ENCODE peak calls at places on chromosomes 1 and 21, in eight cellular contexts. One of them, this sample, is unnamed.

GRCh38 chr1:17891205-17892110 is 136.3 kb downstream of the ACTL8 start:
- DNase-seq in fibroblast of lung: no peak
- DNase-seq in OCI-LY7: no peak
- DNase-seq in MM.1S: no peak
- DNase-seq in K562: no peak
- DNase-seq in IMR-90: no peak
- DNase-seq in mammary epithelial cell: no peak
- DNase-seq in hepatocyte: no peak
- DNase-seq in this sample: no peak

GRCh38 chr1:100036718-100037664 is 67.2 kb downstream of the SLC35A3 start:
- DNase-seq in MM.1S: no peak
- DNase-seq in IMR-90: peak
- DNase-seq in fibroblast of lung: peak
- DNase-seq in hepatocyte: peak
- DNase-seq in OCI-LY7: peak
- DNase-seq in mammary epithelial cell: peak
- DNase-seq in K562: no peak
- DNase-seq in this sample: no peak

GRCh38 chr1:10557714-10558113 is 83.0 kb downstream of the PEX14 start:
- DNase-seq in K562: no peak
- DNase-seq in OCI-LY7: no peak
- DNase-seq in MM.1S: no peak
- DNase-seq in hepatocyte: no peak
- DNase-seq in mammary epithelial cell: no peak
- DNase-seq in IMR-90: no peak
- DNase-seq in fibroblast of lung: no peak
- DNase-seq in this sample: no peak

GRCh38 chr1:184773762-184774320 is 19.2 kb upstream of the EDEM3 start:
- DNase-seq in OCI-LY7: no peak
- DNase-seq in MM.1S: no peak
- DNase-seq in K562: no peak
- DNase-seq in fibroblast of lung: no peak
- DNase-seq in mammary epithelial cell: no peak
- DNase-seq in hepatocyte: peak
- DNase-seq in IMR-90: no peak
- DNase-seq in this sample: no peak

GRCh38 chr1:247324913-247325312 is 6.8 kb downstream of the ZNF496 start:
- DNase-seq in hepatocyte: no peak
- DNase-seq in fibroblast of lung: no peak
- DNase-seq in OCI-LY7: no peak
- DNase-seq in IMR-90: no peak
- DNase-seq in MM.1S: no peak
- DNase-seq in K562: no peak
- DNase-seq in mammary epithelial cell: no peak
- DNase-seq in this sample: no peak

GRCh38 chr21:39979321-39979720 is 112.1 kb downstream of the PCP4 start:
- DNase-seq in IMR-90: no peak
- DNase-seq in fibroblast of lung: no peak
- DNase-seq in K562: no peak
- DNase-seq in OCI-LY7: no peak
- DNase-seq in mammary epithelial cell: no peak
- DNase-seq in MM.1S: no peak
- DNase-seq in hepatocyte: no peak
- DNase-seq in this sample: no peak

GRCh38 chr1:167747988-167748387 is 26.2 kb downstream of the MPZL1 start:
- DNase-seq in IMR-90: peak
- DNase-seq in hepatocyte: no peak
- DNase-seq in mammary epithelial cell: no peak
- DNase-seq in MM.1S: no peak
- DNase-seq in K562: no peak
- DNase-seq in OCI-LY7: no peak
- DNase-seq in fibroblast of lung: peak
- DNase-seq in this sample: no peak

GRCh38 chr1:78005755-78006154 is 1.0 kb downstream of the DNAJB4 start:
- DNase-seq in IMR-90: peak
- DNase-seq in OCI-LY7: no peak
- DNase-seq in MM.1S: no peak
- DNase-seq in fibroblast of lung: peak
- DNase-seq in K562: no peak
- DNase-seq in mammary epithelial cell: peak
- DNase-seq in hepatocyte: peak
- DNase-seq in this sample: peak

GRCh38 chr1:118158918-118159317 is 26.1 kb downstream of the SPAG17 start:
- DNase-seq in MM.1S: no peak
- DNase-seq in K562: no peak
- DNase-seq in fibroblast of lung: peak
- DNase-seq in OCI-LY7: no peak
- DNase-seq in hepatocyte: no peak
- DNase-seq in mammary epithelial cell: peak
- DNase-seq in IMR-90: peak
- DNase-seq in this sample: peak

GRCh38 chr1:31214316-31215082 is 25.2 kb downstream of the NKAIN1 start:
- DNase-seq in IMR-90: no peak
- DNase-seq in fibroblast of lung: no peak
- DNase-seq in mammary epithelial cell: no peak
- DNase-seq in hepatocyte: no peak
- DNase-seq in K562: peak
- DNase-seq in MM.1S: no peak
- DNase-seq in OCI-LY7: no peak
- DNase-seq in this sample: no peak

GRCh38 chr1:45840704-45841103 is 37.3 kb downstream of the MAST2 start:
- DNase-seq in K562: no peak
- DNase-seq in mammary epithelial cell: no peak
- DNase-seq in MM.1S: no peak
- DNase-seq in OCI-LY7: peak
- DNase-seq in IMR-90: no peak
- DNase-seq in fibroblast of lung: no peak
- DNase-seq in hepatocyte: no peak
- DNase-seq in this sample: no peak

GRCh38 chr1:44547837-44548236 is 126.4 kb downstream of the TMEM53 start:
- DNase-seq in MM.1S: no peak
- DNase-seq in OCI-LY7: no peak
- DNase-seq in mammary epithelial cell: no peak
- DNase-seq in hepatocyte: no peak
- DNase-seq in fibroblast of lung: no peak
- DNase-seq in IMR-90: no peak
- DNase-seq in K562: no peak
- DNase-seq in this sample: no peak

GRCh38 chr1:8763888-8764287 is 53.6 kb downstream of the RERE start:
- DNase-seq in hepatocyte: no peak
- DNase-seq in MM.1S: no peak
- DNase-seq in IMR-90: peak
- DNase-seq in OCI-LY7: peak
- DNase-seq in mammary epithelial cell: no peak
- DNase-seq in K562: peak
- DNase-seq in fibroblast of lung: peak
- DNase-seq in this sample: no peak

GRCh38 chr1:243420968-243421675 is 165.3 kb downstream of the SDCCAG8 start:
- DNase-seq in mammary epithelial cell: no peak
- DNase-seq in MM.1S: no peak
- DNase-seq in IMR-90: no peak
- DNase-seq in hepatocyte: no peak
- DNase-seq in K562: no peak
- DNase-seq in fibroblast of lung: no peak
- DNase-seq in OCI-LY7: no peak
- DNase-seq in this sample: no peak

GRCh38 chr1:234603221-234604204 is 6.5 kb downstream of the IRF2BP2 start:
- DNase-seq in mammary epithelial cell: peak
- DNase-seq in fibroblast of lung: peak
- DNase-seq in MM.1S: no peak
- DNase-seq in IMR-90: peak
- DNase-seq in K562: no peak
- DNase-seq in OCI-LY7: no peak
- DNase-seq in hepatocyte: peak
- DNase-seq in this sample: no peak

GRCh38 chr1:157277281-157277680 is 139.1 kb upstream of the ETV3 start:
- DNase-seq in IMR-90: no peak
- DNase-seq in OCI-LY7: no peak
- DNase-seq in MM.1S: no peak
- DNase-seq in mammary epithelial cell: no peak
- DNase-seq in K562: no peak
- DNase-seq in fibroblast of lung: no peak
- DNase-seq in hepatocyte: no peak
- DNase-seq in this sample: no peak

GRCh38 chr1:201262963-201263608 is 20.2 kb upstream of the PKP1 start:
- DNase-seq in hepatocyte: no peak
- DNase-seq in mammary epithelial cell: no peak
- DNase-seq in IMR-90: no peak
- DNase-seq in MM.1S: peak
- DNase-seq in fibroblast of lung: no peak
- DNase-seq in K562: no peak
- DNase-seq in OCI-LY7: no peak
- DNase-seq in this sample: no peak

GRCh38 chr1:7218210-7218832 is 433.1 kb downstream of the CAMTA1 start:
- DNase-seq in K562: peak
- DNase-seq in OCI-LY7: peak
- DNase-seq in mammary epithelial cell: peak
- DNase-seq in hepatocyte: peak
- DNase-seq in fibroblast of lung: peak
- DNase-seq in MM.1S: peak
- DNase-seq in IMR-90: peak
- DNase-seq in this sample: no peak

GRCh38 chr1:223835754-223836153 is 10.0 kb downstream of the TP53BP2 start:
- DNase-seq in mammary epithelial cell: no peak
- DNase-seq in IMR-90: no peak
- DNase-seq in K562: no peak
- DNase-seq in MM.1S: no peak
- DNase-seq in fibroblast of lung: no peak
- DNase-seq in hepatocyte: no peak
- DNase-seq in OCI-LY7: no peak
- DNase-seq in this sample: no peak

GRCh38 chr1:111201275-111202090 is 1.0 kb upstream of the DENND2D start:
- DNase-seq in hepatocyte: no peak
- DNase-seq in IMR-90: no peak
- DNase-seq in mammary epithelial cell: no peak
- DNase-seq in OCI-LY7: no peak
- DNase-seq in K562: peak
- DNase-seq in fibroblast of lung: no peak
- DNase-seq in MM.1S: no peak
- DNase-seq in this sample: no peak
- H2AFZ ChIP-seq in hepatocyte: no peak
- H2AFZ ChIP-seq in IMR-90: no peak
- H2AFZ ChIP-seq in mammary epithelial cell: no peak
- H2AFZ ChIP-seq in OCI-LY7: no peak
- H2AFZ ChIP-seq in K562: peak
- H2AFZ ChIP-seq in fibroblast of lung: no peak
- H2AFZ ChIP-seq in MM.1S: no peak
- H2AFZ ChIP-seq in this sample: no peak

GRCh38 chr21:38721055-38721454 is 84.7 kb upstream of the ETS2 start:
- DNase-seq in OCI-LY7: no peak
- DNase-seq in MM.1S: no peak
- DNase-seq in K562: no peak
- DNase-seq in fibroblast of lung: no peak
- DNase-seq in IMR-90: no peak
- DNase-seq in mammary epithelial cell: no peak
- DNase-seq in hepatocyte: no peak
- DNase-seq in this sample: no peak
- H2AFZ ChIP-seq in OCI-LY7: no peak
- H2AFZ ChIP-seq in MM.1S: no peak
- H2AFZ ChIP-seq in K562: no peak
- H2AFZ ChIP-seq in fibroblast of lung: no peak
- H2AFZ ChIP-seq in IMR-90: no peak
- H2AFZ ChIP-seq in mammary epithelial cell: no peak
- H2AFZ ChIP-seq in hepatocyte: no peak
- H2AFZ ChIP-seq in this sample: no peak

DNA sequence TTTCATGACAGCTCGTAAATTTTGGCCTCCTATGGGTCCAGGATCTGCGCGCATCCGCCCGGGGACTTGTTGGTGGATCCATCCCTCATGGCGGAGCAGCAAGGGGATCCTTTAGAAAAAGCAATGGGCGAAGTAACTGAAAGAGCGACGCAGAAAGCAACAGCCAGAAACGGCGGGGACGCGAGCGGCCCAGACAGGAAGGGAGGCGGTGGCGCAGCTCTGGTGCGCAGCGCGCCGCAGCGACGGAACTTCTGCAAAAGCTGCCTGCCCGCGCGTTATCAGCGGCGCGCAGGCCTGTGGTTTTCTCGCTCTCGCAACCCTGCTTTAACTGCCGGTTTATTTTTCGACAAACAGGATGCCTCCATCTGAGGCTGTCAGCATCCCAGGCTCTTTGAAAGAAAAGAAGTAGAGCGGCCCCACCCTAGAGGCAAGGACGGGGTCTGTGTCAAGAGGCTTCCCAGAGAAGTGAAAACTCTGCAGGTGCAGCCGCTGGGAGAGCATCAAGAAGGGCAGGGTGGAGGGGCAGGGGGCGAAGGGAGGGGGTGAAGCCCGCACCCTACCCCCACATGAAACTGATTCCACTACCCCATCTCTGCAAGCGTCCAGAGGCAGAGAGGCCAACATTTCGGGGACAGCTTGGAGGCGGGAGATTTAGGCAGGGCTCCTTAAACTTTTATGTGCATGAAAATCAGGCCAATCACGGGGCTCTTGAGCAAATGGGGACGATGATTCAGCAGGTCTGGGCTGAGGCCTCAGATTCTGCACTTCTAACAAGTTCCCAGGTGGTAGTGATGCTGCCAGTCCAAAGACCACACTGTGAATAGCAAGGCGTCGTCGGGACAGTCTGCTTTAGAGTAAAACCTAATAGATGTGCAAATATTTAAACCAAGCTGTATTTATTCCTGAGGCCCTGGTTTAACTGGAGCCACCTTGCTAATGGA is 22.2 kb downstream of the RUNX1 start:
- DNase-seq in IMR-90: peak
- DNase-seq in hepatocyte: peak
- DNase-seq in K562: peak
- DNase-seq in MM.1S: peak
- DNase-seq in mammary epithelial cell: no peak
- DNase-seq in fibroblast of lung: peak
- DNase-seq in OCI-LY7: peak
- DNase-seq in this sample: no peak
- H2AFZ ChIP-seq in IMR-90: peak
- H2AFZ ChIP-seq in hepatocyte: peak
- H2AFZ ChIP-seq in K562: peak
- H2AFZ ChIP-seq in MM.1S: peak
- H2AFZ ChIP-seq in mammary epithelial cell: no peak
- H2AFZ ChIP-seq in fibroblast of lung: peak
- H2AFZ ChIP-seq in OCI-LY7: peak
- H2AFZ ChIP-seq in this sample: peak

DNA sequence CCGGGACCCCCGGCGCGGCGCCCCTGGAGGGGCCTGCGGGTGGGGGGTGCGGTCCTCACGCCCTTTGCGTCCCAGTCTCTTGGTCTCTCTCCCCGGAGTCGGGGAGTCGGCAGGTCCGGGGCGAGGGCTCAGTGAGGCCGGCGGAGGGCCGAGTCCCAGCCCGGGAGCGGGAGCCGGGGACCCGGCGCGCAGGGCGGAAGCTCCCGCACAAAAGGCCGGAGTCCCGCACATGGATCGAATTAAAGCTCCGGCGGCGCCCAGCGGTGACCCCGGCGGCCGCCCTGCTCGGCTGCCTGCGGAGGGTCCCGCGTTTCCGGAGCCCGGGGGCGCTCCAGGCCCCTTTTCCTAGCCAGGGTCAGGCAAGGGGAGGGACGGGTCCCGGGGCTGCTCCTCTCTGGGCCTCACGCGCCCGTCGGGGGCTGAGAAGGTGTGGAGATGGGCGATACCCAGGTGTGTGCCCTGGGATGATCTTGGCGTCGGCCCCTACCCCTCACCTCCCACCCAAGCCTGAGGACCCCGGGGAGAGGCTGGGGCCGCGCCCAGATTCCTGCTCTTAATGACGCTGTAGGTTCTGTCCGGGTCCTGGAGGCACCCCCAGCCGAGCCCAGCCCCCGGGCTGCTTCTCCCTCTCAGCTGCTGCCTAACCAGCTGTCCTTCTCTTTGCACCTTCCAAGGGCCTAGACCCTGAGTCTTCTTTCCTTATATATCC is 512 bp downstream of the FBLIM1 start:
- DNase-seq in OCI-LY7: no peak
- DNase-seq in K562: peak
- DNase-seq in fibroblast of lung: no peak
- DNase-seq in IMR-90: no peak
- DNase-seq in hepatocyte: peak
- DNase-seq in mammary epithelial cell: peak
- DNase-seq in MM.1S: no peak
- DNase-seq in this sample: no peak
- H2AFZ ChIP-seq in OCI-LY7: no peak
- H2AFZ ChIP-seq in K562: no peak
- H2AFZ ChIP-seq in fibroblast of lung: no peak
- H2AFZ ChIP-seq in IMR-90: peak
- H2AFZ ChIP-seq in hepatocyte: peak
- H2AFZ ChIP-seq in mammary epithelial cell: peak
- H2AFZ ChIP-seq in MM.1S: no peak
- H2AFZ ChIP-seq in this sample: no peak

This sample was measured in keratinocyte.